ENCODE peak calls at places on chromosome 22, in four cellular contexts. S, N, Y and Q are unnamed samples.

GRCh38 chr22:37259540-37260029 is 15.5 kb upstream of the RAC2 start:
- DNase-seq in Y (no peak), N (no peak), S (peak), Q (no peak)

GRCh38 chr22:48694296-48694883 is 1133.3 kb downstream of the BRD1 start:
- DNase-seq in S (no peak), N (no peak), Y (no peak), Q (no peak)

GRCh38 chr22:25091449-25091848 is 108.2 kb upstream of the CRYBB3 start:
- DNase-seq in Y (no peak), N (no peak), S (peak), Q (no peak)

GRCh38 chr22:23187201-23187600 is 6.9 kb downstream of the BCR start:
- DNase-seq in Y (no peak), N (no peak), S (no peak), Q (no peak)

GRCh38 chr22:23513705-23514104 is 66.4 kb downstream of the IGLL1 start:
- DNase-seq in N (no peak), S (no peak), Y (no peak), Q (no peak)

GRCh38 chr22:20992456-20993303 is 9.2 kb downstream of the THAP7 start:
- DNase-seq in N (no peak), S (no peak), Y (no peak), Q (no peak)

GRCh38 chr22:19663821-19664325 is 50.4 kb upstream of the SEPTIN5 start:
- DNase-seq in Y (no peak), N (no peak), S (no peak), Q (no peak)

GRCh38 chr22:37818397-37819099 is 4.6 kb upstream of the GALR3 start:
- DNase-seq in S (peak), Y (peak), N (no peak), Q (peak)

GRCh38 chr22:23359583-23360123 is 179.3 kb downstream of the BCR start:
- DNase-seq in N (no peak), Y (no peak), S (no peak), Q (no peak)

GRCh38 chr22:29157759-29158535 is 47.7 kb upstream of the EMID1 start:
- DNase-seq in N (no peak), Y (no peak), S (no peak), Q (no peak)

GRCh38 chr22:38125731-38126344 is 15.4 kb upstream of the BAIAP2L2 start:
- DNase-seq in N (no peak), S (peak), Y (no peak), Q (no peak)

GRCh38 chr22:30325724-30326703 is 727 bp downstream of the TBC1D10A start:
- DNase-seq in N (no peak), Y (no peak), S (no peak), Q (peak)

GRCh38 chr22:24688294-24688693 is 85.3 kb downstream of the GGT1 start:
- DNase-seq in Y (no peak), N (no peak), S (no peak), Q (no peak)

GRCh38 chr22:19723990-19724827 is 870 bp downstream of the GP1BB start:
- DNase-seq in Y (no peak), N (no peak), S (no peak), Q (no peak)

GRCh38 chr22:44998296-44998695 is 11.5 kb downstream of the PHF21B start:
- DNase-seq in S (no peak), Y (no peak), N (no peak), Q (no peak)

GRCh38 chr22:19664951-19665783 is 49.1 kb upstream of the SEPTIN5 start:
- DNase-seq in S (no peak), Y (no peak), N (no peak), Q (no peak)